ENCODE peak calls at places on chromosomes 4 and X, in four cellular contexts. I, E, V and Q are unnamed samples.

GRCh38 chr4:73259552-73260140 is 1.0 kb upstream of the ANKRD17 start:
- DNase-seq in E (no peak), V (peak; percentile 11), I (no peak), Q (no peak)

GRCh38 chrX:108362026-108362425 is 76.2 kb downstream of the COL4A6 start:
- DNase-seq in I (no peak), V (no peak), E (no peak), Q (no peak)

GRCh38 chr4:107011312-107011711 is 24.8 kb downstream of the DKK2 start:
- DNase-seq in E (no peak), V (no peak), I (no peak), Q (no peak)

GRCh38 chr4:106471151-106471550 is 102.6 kb upstream of the GIMD1 start:
- DNase-seq in V (no peak), I (no peak), E (no peak), Q (no peak)

GRCh38 chr4:30537462-30537861 is 182.7 kb upstream of the PCDH7 start:
- DNase-seq in V (no peak), E (no peak), I (no peak), Q (no peak)

GRCh38 chrX:103431316-103431715 is 55.0 kb downstream of the BEX3 start:
- DNase-seq in V (no peak), I (no peak), E (no peak), Q (no peak)

GRCh38 chr4:23934915-23935314 is 45.1 kb upstream of the PPARGC1A start:
- DNase-seq in I (no peak), E (peak; percentile 47), V (no peak), Q (no peak)

GRCh38 chr4:159926871-159927270 is 824.0 kb downstream of the RAPGEF2 start:
- DNase-seq in E (no peak), I (no peak), V (no peak), Q (no peak)

GRCh38 chr4:70703695-70704332 is 15.5 kb downstream of the UTP3 start:
- DNase-seq in V (no peak), I (no peak), E (no peak), Q (no peak)

GRCh38 chr4:8534129-8534528 is 46.1 kb upstream of the GPR78 start:
- DNase-seq in E (no peak), V (no peak), I (no peak), Q (peak; percentile 83)

GRCh38 chr4:26719954-26720552 is 136.2 kb downstream of the TBC1D19 start:
- DNase-seq in E (no peak), V (peak; percentile 17), I (no peak), Q (peak; percentile 4)

GRCh38 chr4:181671672-181672071 is 571.5 kb upstream of the TENM3 start:
- DNase-seq in I (no peak), E (no peak), V (no peak), Q (no peak)

GRCh38 chr4:67333663-67334062 is 211.6 kb downstream of the CENPC start:
- DNase-seq in I (no peak), V (no peak), E (no peak), Q (no peak)

GRCh38 chr4:82515705-82516104 is 46.1 kb downstream of the TMEM150C start:
- DNase-seq in I (no peak), E (no peak), V (no peak), Q (no peak)

GRCh38 chr4:53730431-53730830 is 139.1 kb upstream of the LNX1 start:
- DNase-seq in E (no peak), I (no peak), V (no peak), Q (no peak)

GRCh38 chr4:29113960-29114359 is 1606.2 kb upstream of the PCDH7 start:
- DNase-seq in E (no peak), I (no peak), V (no peak), Q (no peak)

GRCh38 chr4:158316264-158316663 is 106.0 kb downstream of the TMEM144 start:
- DNase-seq in E (no peak), I (no peak), V (no peak), Q (no peak)

GRCh38 chr4:96097040-96097607 is 257.2 kb downstream of the PDHA2 start:
- DNase-seq in E (no peak), I (no peak), V (no peak), Q (no peak)

GRCh38 chr4:53522334-53522733 is 69.0 kb downstream of the LNX1 start:
- DNase-seq in V (no peak), I (no peak), E (no peak), Q (no peak)

GRCh38 chr4:168769416-168769815 is 240.6 kb downstream of the CBR4 start:
- DNase-seq in V (no peak), E (no peak), I (no peak), Q (no peak)

GRCh38 chr4:118849867-118850812 is 14.2 kb upstream of the SEC24D start:
- DNase-seq in V (no peak), E (no peak), I (no peak), Q (peak; percentile 48)
- H3K4me3 ChIP-seq in V (no peak overlapping the region), E (peak overlapping the region; percentile 54), I (peak overlapping the region; percentile 36), Q (peak overlapping the region; percentile 35)

GRCh38 chr4:143203577-143203976 is 18.9 kb downstream of the USP38 start:
- DNase-seq in I (no peak), E (no peak), V (no peak), Q (no peak)
- H3K36me3 ChIP-seq in I (peaks cover 17% of the 10 kb centered on the region), E (peaks cover 28% of the 10 kb centered on the region), V (peaks cover 78% of the 10 kb centered on the region), Q (peaks cover 5% of the 10 kb centered on the region)

GRCh38 chrX:134569306-134569705 is 89.0 kb downstream of the PLAC1 start:
- DNase-seq in I (no peak), V (peak; percentile 19), E (no peak), Q (no peak)
- H3K4me3 ChIP-seq in I (no peak overlapping the region), V (no peak overlapping the region), E (no peak overlapping the region), Q (no peak overlapping the region)

GRCh38 chrX:78105944-78106650 is 2.0 kb downstream of the PGK1 start:
- DNase-seq in I (no peak), E (no peak), V (no peak), Q (no peak)

GRCh38 chrX:78103001-78103634 is 930 bp upstream of the PGK1 start:
- DNase-seq in I (no peak), E (no peak), V (no peak), Q (no peak)

GRCh38 chrX:78106651-78106986 is 2.6 kb downstream of the PGK1 start:
- DNase-seq in E (no peak), I (no peak), V (no peak), Q (no peak)

GRCh38 chrX:78103656-78104446 is at the start of gene PGK1:
- DNase-seq in E (peak; percentile 96), I (peak; percentile 99), V (peak; percentile 95), Q (peak; percentile 93)

DNA sequence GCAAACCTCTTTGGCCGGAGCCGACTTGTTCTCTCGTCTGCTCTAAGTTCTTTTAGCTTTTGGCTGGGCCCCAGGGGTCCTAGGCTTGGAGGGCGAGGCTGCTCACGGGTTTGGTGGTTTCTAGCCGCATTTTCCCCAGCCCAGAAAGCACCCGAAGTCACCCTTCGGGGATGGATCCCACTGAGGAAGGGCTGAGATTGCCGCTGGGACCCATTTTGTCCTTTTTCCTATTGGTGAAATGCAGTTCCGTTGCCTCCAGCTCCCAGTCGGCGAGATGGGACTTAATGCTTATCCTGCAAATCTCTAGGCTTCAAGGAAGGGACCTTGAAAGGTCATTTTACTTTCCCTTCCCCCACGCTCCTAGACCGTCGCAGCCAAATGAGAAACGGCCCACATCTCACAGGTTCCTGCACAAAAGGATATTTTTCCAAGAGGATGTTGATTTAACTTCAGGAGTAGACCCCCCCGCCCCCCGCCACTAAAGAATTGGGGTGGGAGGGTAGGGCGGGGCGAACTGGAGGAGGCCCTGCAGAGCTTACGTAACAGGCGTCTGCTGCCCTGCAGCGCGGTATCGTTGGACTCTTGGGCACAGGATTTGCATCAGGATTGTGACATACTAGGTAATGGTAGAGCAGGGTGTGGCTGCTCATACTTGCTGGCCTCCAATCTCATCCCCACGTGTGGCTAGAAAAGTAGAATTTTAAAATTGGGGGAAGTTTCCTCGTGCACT is 564 bp downstream of the PGK1 start:
- DNase-seq in V (peak; percentile 38), E (peak; percentile 40), I (peak; percentile 21), Q (peak; percentile 30)
- H3K36me3 ChIP-seq in V (peaks cover 48% of the 10 kb centered on the region), E (no peaks in the 10 kb centered on the region), I (no peaks in the 10 kb centered on the region), Q (peaks cover 1% of the 10 kb centered on the region)

DNA sequence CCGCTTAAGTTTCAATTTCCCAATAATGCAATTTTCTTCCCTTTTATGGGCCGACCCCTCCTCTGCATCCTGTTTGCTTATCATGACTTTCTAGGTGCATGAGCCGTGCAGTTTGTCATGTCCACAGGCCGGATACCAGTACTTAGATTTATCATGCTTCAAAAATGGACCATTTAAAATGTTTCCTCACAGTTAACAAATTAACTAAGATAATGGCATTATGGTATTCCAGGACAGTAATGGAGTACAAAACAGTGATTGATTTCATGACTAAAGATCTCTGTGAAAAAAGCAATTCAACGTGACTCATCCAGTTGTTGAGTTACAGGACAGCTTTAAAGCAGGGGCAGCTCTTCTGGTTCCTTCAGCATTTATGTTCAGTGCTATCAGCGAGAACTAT is 23.0 kb downstream of the SNX25 start:
- DNase-seq in V (no peak), I (no peak), E (no peak), Q (no peak)
- H3K4me3 ChIP-seq in V (no peak overlapping the region), I (no peak overlapping the region), E (no peak overlapping the region), Q (no peak overlapping the region)

GRCh38 chr4:1900087-1900433 is 28.9 kb downstream of the NSD2 start:
- DNase-seq in E (no peak), V (no peak), I (no peak), Q (no peak)

GRCh38 chr4:1902243-1902642 is 31.1 kb downstream of the NSD2 start:
- DNase-seq in V (no peak), E (no peak), I (no peak), Q (no peak)

GRCh38 chr4:1901127-1901526 is 29.9 kb downstream of the NSD2 start:
- DNase-seq in E (no peak), I (no peak), V (no peak), Q (no peak)

GRCh38 chr4:1899149-1900086 is 28.2 kb downstream of the NSD2 start:
- DNase-seq in I (peak; percentile 65), E (peak; percentile 51), V (peak; percentile 87), Q (peak; percentile 93)

DNA sequence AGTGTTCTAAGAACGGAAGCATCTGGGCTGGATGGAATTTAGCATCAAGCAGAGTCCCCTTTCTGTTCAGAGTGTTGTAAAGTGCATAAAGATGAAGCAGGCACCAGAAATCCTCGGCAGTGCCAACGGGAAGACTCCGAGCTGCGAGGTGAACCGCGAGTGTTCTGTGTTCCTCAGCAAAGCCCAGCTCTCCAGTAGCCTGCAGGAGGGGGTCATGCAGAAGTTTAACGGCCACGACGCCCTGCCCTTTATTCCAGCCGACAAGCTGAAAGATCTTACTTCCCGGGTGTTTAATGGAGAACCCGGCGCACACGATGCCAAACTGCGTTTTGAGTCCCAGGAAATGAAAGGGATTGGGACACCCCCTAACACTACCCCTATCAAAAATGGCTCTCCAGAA is 29.4 kb downstream of the NSD2 start:
- DNase-seq in E (no peak), I (no peak), V (no peak), Q (no peak)
- H3K36me3 ChIP-seq in E (peaks cover 9% of the 10 kb centered on the region), I (no peaks in the 10 kb centered on the region), V (peaks cover 67% of the 10 kb centered on the region), Q (peaks cover 15% of the 10 kb centered on the region)

DNA sequence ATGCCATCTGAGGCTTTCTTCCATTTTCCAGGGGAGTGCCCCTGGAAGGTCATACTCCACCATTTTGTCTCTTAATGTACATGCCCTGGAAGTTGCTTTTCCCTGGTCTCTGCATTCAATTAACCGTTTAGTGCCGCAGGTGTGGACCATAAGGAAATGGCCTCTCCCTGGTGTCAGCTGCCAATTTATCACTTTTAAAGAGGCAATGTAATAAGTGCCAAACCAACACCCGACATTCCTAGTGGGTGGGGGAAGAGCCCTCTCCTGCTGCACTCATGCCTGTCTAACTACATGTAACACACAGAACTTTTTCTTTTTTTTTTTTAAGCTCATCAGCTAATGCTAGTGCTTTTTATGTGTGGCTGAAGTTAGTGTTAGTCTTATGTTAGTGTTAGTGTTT is 7.1 kb upstream of the BST1 start:
- DNase-seq in E (no peak), I (no peak), V (no peak), Q (no peak)
- H3K4me3 ChIP-seq in E (no peak overlapping the region), I (no peak overlapping the region), V (no peak overlapping the region), Q (no peak overlapping the region)

GRCh38 chrX:131783555-131784338 is 239.4 kb upstream of the STK26 start:
- DNase-seq in E (no peak), V (no peak), I (no peak), Q (no peak)
- H3K36me3 ChIP-seq in E (no peaks in the 10 kb centered on the region), V (peaks cover 47% of the 10 kb centered on the region), I (no peaks in the 10 kb centered on the region), Q (peaks cover 50% of the 10 kb centered on the region)

GRCh38 chr4:123649644-123650356 is 253.2 kb downstream of the SPRY1 start:
- DNase-seq in I (no peak), V (no peak), E (no peak), Q (peak; percentile 4)
- H3K4me3 ChIP-seq in I (no peak overlapping the region), V (no peak overlapping the region), E (peak overlapping the region; percentile 30), Q (no peak overlapping the region)